ENCODE peak calls at places on chromosomes 16 and 17, in seven cellular contexts. Q is NCI-H345; U is fibroblast of pulmonary artery; S is cardiac fibroblast; X is stimulated activated CD8-positive, alpha-beta memory T cell treated with anti-CD3 and anti-CD28 coated beads, Interleukin-12 subunit alpha, Interleukin-12 subunit beta, amount 100 ng/mL, for 4 hours; A is M059J; I is HuH-7.5. M is an unnamed sample.
A peak's percentile ranks its signal among the peaks of the same experiment; 100 is the strongest.

GRCh38 chr16:82043680-82044584 is 8.9 kb downstream of the HSD17B2 start:
- DNase-seq in Q (no peak), U (no peak), S (peak; percentile 51), X (no peak), A (peak; percentile 96), I (no peak), M (no peak)

GRCh38 chr16:89132194-89133005 is 38.7 kb downstream of the ACSF3 start:
- DNase-seq in Q (no peak), U (no peak), S (no peak), X (no peak), A (no peak), I (no peak), M (no peak)

GRCh38 chr16:8963010-8963824 is 489 bp downstream of the USP7 start:
- DNase-seq in Q (no peak), U (no peak), S (no peak), X (no peak), A (peak; percentile 8), I (peak; percentile 28), M (no peak)

GRCh38 chr16:85446846-85447656 is 166.1 kb upstream of the GSE1 start:
- DNase-seq in Q (peak; percentile 14), U (no peak), S (no peak), X (no peak), A (no peak), I (no peak), M (no peak)

GRCh38 chr16:85945424-85945751 is 46.4 kb downstream of the IRF8 start:
- DNase-seq in Q (no peak), U (no peak), S (no peak), X (no peak), A (no peak), I (no peak), M (no peak)

GRCh38 chr17:57993471-57994365 is 5.7 kb upstream of the VEZF1 start:
- DNase-seq in Q (peak; percentile 62), U (no peak), S (no peak), X (no peak), A (no peak), I (no peak), M (peak; percentile 77)

GRCh38 chr17:5044630-5045029 is 9.4 kb upstream of the SLC52A1 start:
- DNase-seq in Q (no peak), U (no peak), S (no peak), X (no peak), A (peak; percentile 84), I (no peak), M (no peak)

GRCh38 chr17:82823004-82823403 is 16.8 kb downstream of the ZNF750 start:
- DNase-seq in Q (no peak), U (no peak), S (no peak), X (no peak), A (no peak), I (no peak), M (peak; percentile 15)

GRCh38 chr16:84600343-84601229 is 17.3 kb downstream of the COTL1 start:
- DNase-seq in Q (no peak), U (no peak), S (peak; percentile 45), X (no peak), A (no peak), I (no peak), M (no peak)

GRCh38 chr17:9074106-9074505 is 52.8 kb downstream of the NTN1 start:
- DNase-seq in Q (no peak), U (no peak), S (no peak), X (no peak), A (peak; percentile 26), I (no peak), M (no peak)

GRCh38 chr17:17186551-17187505 is 19.3 kb downstream of the PLD6 start:
- DNase-seq in Q (no peak), U (no peak), S (no peak), X (no peak), A (peak; percentile 22), I (no peak), M (no peak)